ENCODE peak calls at places on chromosomes 5 and 9, in ten cellular contexts. H is body of pancreas; X is chondrocyte; M is left ventricle myocardium inferior; W is CD8-positive, alpha-beta T cell; Y is endodermal cell; B is nephron progenitor cell; V is upper lobe of right lung; F is AG10803; Z is AG04450. K is an unnamed sample.

GRCh38 chr5:123099514-123100151 is 10.6 kb downstream of the PRDM6 start:
- DNase-seq in X (no peak), Z (no peak), Y (peak), F (no peak), H (peak), M (no peak), W (no peak), B (peak), V (peak), K (peak)

GRCh38 chr9:124222918-124223720 is 34.6 kb upstream of the NEK6 start:
- DNase-seq in X (peak), V (peak), H (peak), Z (no peak), W (no peak), M (peak), F (peak), B (no peak), Y (peak), K (no peak)

GRCh38 chr5:915946-916345 is 23.3 kb downstream of the TRIP13 start:
- DNase-seq in B (no peak), V (no peak), Z (no peak), M (no peak), Y (no peak), F (no peak), H (no peak), W (no peak), X (no peak), K (no peak)

GRCh38 chr9:71758785-71759184 is 9.5 kb downstream of the CEMIP2 start:
- DNase-seq in W (no peak), X (no peak), B (no peak), V (no peak), Z (no peak), F (no peak), H (no peak), M (no peak), Y (no peak), K (no peak)

GRCh38 chr5:98768160-98769005 is 5.1 kb upstream of the RGMB start:
- DNase-seq in W (no peak), Z (no peak), V (peak), B (peak), Y (peak), M (no peak), X (no peak), F (peak), H (peak), K (peak)

GRCh38 chr5:176818391-176819098 is 8.2 kb downstream of the UNC5A start:
- DNase-seq in Y (no peak), B (no peak), W (peak), F (no peak), M (no peak), V (no peak), H (no peak), Z (no peak), X (no peak), K (no peak)

GRCh38 chr5:67061511-67061910 is 135.1 kb downstream of the CD180 start:
- DNase-seq in F (no peak), M (no peak), X (no peak), H (no peak), B (no peak), V (no peak), Z (no peak), Y (no peak), W (no peak), K (no peak)

GRCh38 chr5:145237843-145238242 is 597.3 kb downstream of the PRELID2 start:
- DNase-seq in X (no peak), Y (peak), F (peak), M (no peak), B (peak), V (no peak), W (no peak), Z (no peak), H (peak), K (peak)

GRCh38 chr5:169777112-169777511 is 140.0 kb downstream of the DOCK2 start:
- DNase-seq in Y (no peak), V (no peak), M (no peak), X (no peak), B (peak), Z (no peak), W (no peak), H (no peak), F (no peak), K (no peak)

GRCh38 chr9:128007566-128008138 is 26.9 kb upstream of the EEIG1 start:
- DNase-seq in M (peak), H (peak), W (peak), X (no peak), B (no peak), V (peak), Y (no peak), F (peak), Z (no peak), K (no peak)

DNA sequence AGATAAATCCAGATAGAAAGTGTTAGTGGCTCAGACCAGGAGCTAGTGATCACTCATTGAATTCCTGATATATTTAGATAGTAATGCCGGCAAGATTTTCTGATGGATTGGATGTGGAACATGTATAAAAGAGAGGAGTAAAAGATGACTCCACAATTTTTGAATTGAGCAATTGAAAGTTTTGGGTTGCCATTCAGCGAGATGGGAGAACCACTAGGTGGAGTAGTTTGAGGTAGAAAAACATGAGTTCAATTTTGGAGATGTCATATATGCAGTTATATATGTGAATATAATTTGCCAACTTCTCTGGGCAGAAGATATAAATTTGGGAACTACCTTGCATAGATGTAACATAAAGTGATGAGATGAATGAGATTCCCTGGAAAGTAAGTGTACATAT is 502.5 kb upstream of the SEMA6A start:
- DNase-seq in X (no peak), F (no peak), V (no peak), B (no peak), W (no peak), M (no peak), Y (no peak), H (no peak), Z (no peak), K (no peak)
- TF ChIP-seq CTCF in X (peak), F (peak), V (peak), B (peak), W (no peak), M (peak), Y (peak), H (no peak), Z (peak), K (peak)

GRCh38 chr5:9337908-9338307 is 208.0 kb downstream of the SEMA5A start:
- DNase-seq in H (no peak), W (no peak), M (no peak), V (no peak), B (no peak), Y (no peak), Z (peak), X (no peak), F (peak), K (no peak)

GRCh38 chr5:9342161-9342787 is 203.6 kb downstream of the SEMA5A start:
- DNase-seq in X (no peak), V (no peak), B (no peak), M (no peak), Y (no peak), H (peak), W (no peak), F (no peak), Z (no peak), K (no peak)

GRCh38 chr5:9340095-9340494 is 205.8 kb downstream of the SEMA5A start:
- DNase-seq in Y (no peak), W (no peak), F (peak), H (no peak), V (no peak), M (peak), Z (no peak), B (no peak), X (no peak), K (no peak)

GRCh38 chr5:9338796-9339195 is 207.1 kb downstream of the SEMA5A start:
- DNase-seq in X (no peak), M (no peak), H (no peak), F (no peak), Y (no peak), W (no peak), Z (no peak), B (no peak), V (no peak), K (no peak)

GRCh38 chr5:9339206-9339818 is 206.6 kb downstream of the SEMA5A start:
- DNase-seq in M (no peak), Y (peak), Z (no peak), X (no peak), H (no peak), F (no peak), B (peak), V (no peak), W (no peak), K (peak)
- TF ChIP-seq CTCF in M (peak), Y (peak), Z (peak), X (peak), H (no peak), F (peak), B (peak), V (no peak), W (no peak), K (peak)

DNA sequence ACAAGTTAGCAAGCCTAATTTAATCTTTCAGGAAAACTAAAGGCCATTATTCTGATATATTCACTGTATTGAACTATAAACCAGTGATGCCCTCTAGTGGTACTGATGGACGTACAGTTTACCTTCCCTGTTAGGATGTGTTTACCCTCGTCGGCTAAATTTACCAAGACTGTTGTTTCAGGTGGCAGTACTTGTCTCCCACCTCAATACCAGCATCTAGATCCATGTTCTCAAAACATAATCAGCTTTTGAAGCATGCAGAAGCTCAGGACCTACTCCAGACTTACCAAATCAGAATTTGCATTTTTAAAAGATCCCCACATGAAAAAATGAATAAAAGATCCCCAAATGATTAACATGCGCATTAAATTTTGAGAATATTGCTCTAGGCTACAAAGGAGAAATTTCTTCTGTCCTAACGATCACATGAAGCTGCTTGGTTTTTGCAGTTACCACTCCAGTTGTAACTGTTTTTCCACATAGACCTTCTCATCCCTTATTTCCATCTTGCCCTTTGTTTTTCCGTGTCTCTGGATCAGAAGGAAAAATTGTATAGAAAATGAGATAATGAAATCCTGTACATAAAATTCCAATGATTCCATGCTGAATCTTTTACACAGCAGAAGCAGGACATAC is 3.2 kb upstream of the BAAT start:
- DNase-seq in M (no peak), W (no peak), V (no peak), Z (no peak), F (peak), X (no peak), H (peak), Y (no peak), B (no peak), K (no peak)
- TF ChIP-seq CTCF in M (peak), W (peak), V (peak), Z (peak), F (peak), X (peak), H (peak), Y (peak), B (peak), K (peak)

DNA sequence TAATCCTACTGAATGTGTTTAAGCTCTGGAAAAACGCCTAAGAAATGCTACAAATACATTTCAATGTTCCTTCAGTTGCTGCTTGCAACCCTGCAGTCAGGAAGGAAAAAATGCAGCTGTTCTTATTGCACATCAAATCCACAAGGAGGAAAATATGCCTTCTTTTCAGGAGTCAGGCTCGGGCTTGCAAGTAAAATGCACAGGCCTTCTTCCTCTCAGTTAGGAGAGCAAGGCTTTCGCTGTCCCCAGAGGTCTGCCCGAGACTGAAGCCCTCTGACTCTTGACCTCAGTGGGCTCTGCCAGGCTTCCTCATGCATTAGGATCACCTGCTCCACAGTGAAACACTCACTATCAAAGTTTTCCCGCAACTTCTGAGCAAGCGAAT is 909 bp upstream of the SHC3 start:
- DNase-seq in B (peak), H (no peak), V (no peak), Z (no peak), X (no peak), F (peak), M (no peak), Y (no peak), W (no peak), K (peak)
- TF ChIP-seq CTCF in B (no peak), H (no peak), V (no peak), Z (peak), X (peak), F (peak), M (no peak), Y (no peak), W (no peak), K (no peak)

GRCh38 chr9:6584881-6585597 is 60.5 kb downstream of the GLDC start:
- DNase-seq in M (no peak), X (no peak), B (no peak), Z (no peak), F (peak), H (no peak), V (no peak), Y (no peak), W (no peak), K (no peak)
- TF ChIP-seq CTCF in M (peak), X (peak), B (peak), Z (peak), F (peak), H (peak), V (peak), Y (peak), W (peak), K (peak)

GRCh38 chr5:151648089-151648488 is 38.6 kb downstream of the SPARC start:
- DNase-seq in Z (no peak), V (no peak), F (no peak), Y (no peak), W (no peak), M (no peak), X (no peak), B (no peak), H (no peak), K (no peak)
- TF ChIP-seq CTCF in Z (no peak), V (no peak), F (no peak), Y (no peak), W (no peak), M (no peak), X (no peak), B (no peak), H (no peak), K (no peak)

K was measured in glutamatergic neuron.